ENCODE peak calls at places on chromosomes 6 and 20, in seven cellular contexts. One of them, this sample, is unnamed.

GRCh38 chr6:167825759-167826229 is 917 bp upstream of the AFDN start:
- DNase-seq in tibial artery: peak; percentile 71
- DNase-seq in heart right ventricle: peak; percentile 29
- DNase-seq in GM12878: no peak
- DNase-seq in MM.1S: no peak
- DNase-seq in OCI-LY7: no peak
- DNase-seq in body of pancreas: peak; percentile 90
- DNase-seq in this sample: no peak

GRCh38 chr6:11242709-11243108 is 10.2 kb upstream of the NEDD9 start:
- DNase-seq in OCI-LY7: no peak
- DNase-seq in heart right ventricle: no peak
- DNase-seq in GM12878: no peak
- DNase-seq in body of pancreas: no peak
- DNase-seq in MM.1S: no peak
- DNase-seq in tibial artery: no peak
- DNase-seq in this sample: no peak

GRCh38 chr6:112398686-112399085 is 51.6 kb downstream of the RFPL4B start:
- DNase-seq in heart right ventricle: no peak
- DNase-seq in MM.1S: no peak
- DNase-seq in OCI-LY7: no peak
- DNase-seq in body of pancreas: no peak
- DNase-seq in tibial artery: no peak
- DNase-seq in GM12878: no peak
- DNase-seq in this sample: no peak

GRCh38 chr6:61887425-61887824 is 398.6 kb downstream of the KHDRBS2 start:
- DNase-seq in body of pancreas: no peak
- DNase-seq in heart right ventricle: no peak
- DNase-seq in MM.1S: peak; percentile 52
- DNase-seq in GM12878: no peak
- DNase-seq in OCI-LY7: no peak
- DNase-seq in tibial artery: no peak
- DNase-seq in this sample: no peak

GRCh38 chr6:166942393-166943168 is 13.8 kb downstream of the RNASET2 start:
- DNase-seq in GM12878: no peak
- DNase-seq in body of pancreas: no peak
- DNase-seq in tibial artery: no peak
- DNase-seq in MM.1S: no peak
- DNase-seq in heart right ventricle: no peak
- DNase-seq in OCI-LY7: no peak
- DNase-seq in this sample: peak; percentile 47

GRCh38 chr20:50854512-50855249 is 59.8 kb downstream of the BCAS4 start:
- DNase-seq in MM.1S: no peak
- DNase-seq in OCI-LY7: no peak
- DNase-seq in GM12878: no peak
- DNase-seq in tibial artery: no peak
- DNase-seq in heart right ventricle: no peak
- DNase-seq in body of pancreas: no peak
- DNase-seq in this sample: no peak

GRCh38 chr6:52546678-52547077 is 30.2 kb downstream of the TRAM2 start:
- DNase-seq in GM12878: peak; percentile 26
- DNase-seq in heart right ventricle: no peak
- DNase-seq in OCI-LY7: peak; percentile 36
- DNase-seq in body of pancreas: no peak
- DNase-seq in MM.1S: peak; percentile 63
- DNase-seq in tibial artery: peak; percentile 52
- DNase-seq in this sample: no peak

GRCh38 chr6:135983720-135984343 is 132.3 kb downstream of the PDE7B start:
- DNase-seq in tibial artery: no peak
- DNase-seq in MM.1S: no peak
- DNase-seq in OCI-LY7: no peak
- DNase-seq in GM12878: no peak
- DNase-seq in heart right ventricle: no peak
- DNase-seq in body of pancreas: no peak
- DNase-seq in this sample: no peak

GRCh38 chr6:53794073-53794719 is 609 bp upstream of the LRRC1 start:
- DNase-seq in GM12878: peak; percentile 17
- DNase-seq in body of pancreas: peak; percentile 72
- DNase-seq in heart right ventricle: peak; percentile 51
- DNase-seq in tibial artery: peak; percentile 87
- DNase-seq in OCI-LY7: peak; percentile 81
- DNase-seq in MM.1S: peak; percentile 90
- DNase-seq in this sample: peak; percentile 17

GRCh38 chr6:157294654-157295053 is 28.7 kb downstream of the TMEM242 start:
- DNase-seq in tibial artery: no peak
- DNase-seq in OCI-LY7: no peak
- DNase-seq in MM.1S: no peak
- DNase-seq in heart right ventricle: no peak
- DNase-seq in GM12878: no peak
- DNase-seq in body of pancreas: no peak
- DNase-seq in this sample: no peak
- H3K4me3 ChIP-seq in tibial artery: no peak overlapping the region
- H3K4me3 ChIP-seq in OCI-LY7: no peak overlapping the region
- H3K4me3 ChIP-seq in MM.1S: no peak overlapping the region
- H3K4me3 ChIP-seq in heart right ventricle: no peak overlapping the region
- H3K4me3 ChIP-seq in GM12878: no peak overlapping the region
- H3K4me3 ChIP-seq in body of pancreas: no peak overlapping the region
- H3K4me3 ChIP-seq in this sample: no peak overlapping the region

GRCh38 chr20:57947421-57948176 is 237.8 kb upstream of the PMEPA1 start:
- DNase-seq in tibial artery: no peak
- DNase-seq in OCI-LY7: no peak
- DNase-seq in heart right ventricle: peak; percentile 56
- DNase-seq in GM12878: no peak
- DNase-seq in MM.1S: no peak
- DNase-seq in body of pancreas: no peak
- DNase-seq in this sample: no peak
- H3K36me3 ChIP-seq in tibial artery: no peaks in the 10 kb centered on the region
- H3K36me3 ChIP-seq in OCI-LY7: no peaks in the 10 kb centered on the region
- H3K36me3 ChIP-seq in heart right ventricle: no peaks in the 10 kb centered on the region
- H3K36me3 ChIP-seq in GM12878: no peaks in the 10 kb centered on the region
- H3K36me3 ChIP-seq in MM.1S: no peaks in the 10 kb centered on the region
- H3K36me3 ChIP-seq in body of pancreas: no peaks in the 10 kb centered on the region
- H3K36me3 ChIP-seq in this sample: no peaks in the 10 kb centered on the region

GRCh38 chr20:62129731-62130531 is 7.7 kb downstream of the LSM14B start:
- DNase-seq in MM.1S: no peak
- DNase-seq in heart right ventricle: no peak
- DNase-seq in OCI-LY7: peak; percentile 63
- DNase-seq in GM12878: no peak
- DNase-seq in tibial artery: no peak
- DNase-seq in body of pancreas: no peak
- DNase-seq in this sample: no peak

GRCh38 chr20:62126141-62126540 is 3.9 kb downstream of the LSM14B start:
- DNase-seq in body of pancreas: no peak
- DNase-seq in GM12878: no peak
- DNase-seq in tibial artery: no peak
- DNase-seq in MM.1S: no peak
- DNase-seq in heart right ventricle: no peak
- DNase-seq in OCI-LY7: no peak
- DNase-seq in this sample: no peak

GRCh38 chr20:62127799-62128198 is 5.5 kb downstream of the LSM14B start:
- DNase-seq in heart right ventricle: no peak
- DNase-seq in GM12878: no peak
- DNase-seq in OCI-LY7: no peak
- DNase-seq in MM.1S: no peak
- DNase-seq in body of pancreas: no peak
- DNase-seq in tibial artery: no peak
- DNase-seq in this sample: no peak

GRCh38 chr20:62131560-62132320 is 9.5 kb downstream of the LSM14B start:
- DNase-seq in tibial artery: no peak
- DNase-seq in MM.1S: no peak
- DNase-seq in GM12878: no peak
- DNase-seq in body of pancreas: no peak
- DNase-seq in heart right ventricle: no peak
- DNase-seq in OCI-LY7: no peak
- DNase-seq in this sample: no peak

DNA sequence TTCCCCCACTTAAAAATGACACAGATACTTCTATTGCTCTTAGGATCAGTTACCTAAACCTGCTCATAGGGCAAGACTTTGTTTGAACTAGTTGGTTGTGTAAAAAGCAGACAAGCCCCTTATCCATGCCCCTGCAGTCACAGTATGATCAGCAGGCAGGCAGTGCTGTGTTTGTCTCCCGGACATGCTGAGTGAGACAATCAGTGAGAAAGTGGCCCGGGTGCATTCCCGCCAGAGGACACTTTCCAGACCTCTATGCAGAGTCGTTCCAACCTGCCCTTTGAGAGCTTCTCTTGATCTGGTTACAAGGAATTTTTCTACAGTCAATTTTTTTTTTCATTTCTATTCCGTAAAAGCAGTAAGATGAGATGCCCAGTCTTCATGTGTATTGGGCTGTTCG is 6.2 kb downstream of the LSM14B start:
- DNase-seq in OCI-LY7: no peak
- DNase-seq in body of pancreas: no peak
- DNase-seq in GM12878: no peak
- DNase-seq in heart right ventricle: no peak
- DNase-seq in tibial artery: no peak
- DNase-seq in MM.1S: no peak
- DNase-seq in this sample: no peak
- H3K4me1 ChIP-seq in OCI-LY7: peaks cover 27% of the 10 kb centered on the region
- H3K4me1 ChIP-seq in body of pancreas: peaks cover 12% of the 10 kb centered on the region
- H3K4me1 ChIP-seq in GM12878: no peaks in the 10 kb centered on the region
- H3K4me1 ChIP-seq in heart right ventricle: peaks cover 48% of the 10 kb centered on the region
- H3K4me1 ChIP-seq in tibial artery: no peaks in the 10 kb centered on the region
- H3K4me1 ChIP-seq in MM.1S: peaks cover 2% of the 10 kb centered on the region
- H3K4me1 ChIP-seq in this sample: peaks cover 11% of the 10 kb centered on the region

GRCh38 chr20:37317316-37317715 is 27.9 kb downstream of the MANBAL start:
- DNase-seq in heart right ventricle: no peak
- DNase-seq in MM.1S: no peak
- DNase-seq in tibial artery: peak; percentile 46
- DNase-seq in body of pancreas: no peak
- DNase-seq in GM12878: no peak
- DNase-seq in OCI-LY7: no peak
- DNase-seq in this sample: no peak

GRCh38 chr20:37314617-37315292 is 25.3 kb downstream of the MANBAL start:
- DNase-seq in OCI-LY7: no peak
- DNase-seq in heart right ventricle: no peak
- DNase-seq in body of pancreas: no peak
- DNase-seq in tibial artery: peak; percentile 83
- DNase-seq in GM12878: no peak
- DNase-seq in MM.1S: no peak
- DNase-seq in this sample: no peak

GRCh38 chr20:37316775-37317170 is 27.3 kb downstream of the MANBAL start:
- DNase-seq in MM.1S: no peak
- DNase-seq in OCI-LY7: no peak
- DNase-seq in heart right ventricle: no peak
- DNase-seq in GM12878: no peak
- DNase-seq in tibial artery: no peak
- DNase-seq in body of pancreas: no peak
- DNase-seq in this sample: no peak

GRCh38 chr20:37315293-37316110 is 26.0 kb downstream of the MANBAL start:
- DNase-seq in body of pancreas: peak; percentile 33
- DNase-seq in heart right ventricle: peak; percentile 79
- DNase-seq in GM12878: no peak
- DNase-seq in tibial artery: peak; percentile 93
- DNase-seq in MM.1S: no peak
- DNase-seq in OCI-LY7: peak; percentile 77
- DNase-seq in this sample: no peak

DNA sequence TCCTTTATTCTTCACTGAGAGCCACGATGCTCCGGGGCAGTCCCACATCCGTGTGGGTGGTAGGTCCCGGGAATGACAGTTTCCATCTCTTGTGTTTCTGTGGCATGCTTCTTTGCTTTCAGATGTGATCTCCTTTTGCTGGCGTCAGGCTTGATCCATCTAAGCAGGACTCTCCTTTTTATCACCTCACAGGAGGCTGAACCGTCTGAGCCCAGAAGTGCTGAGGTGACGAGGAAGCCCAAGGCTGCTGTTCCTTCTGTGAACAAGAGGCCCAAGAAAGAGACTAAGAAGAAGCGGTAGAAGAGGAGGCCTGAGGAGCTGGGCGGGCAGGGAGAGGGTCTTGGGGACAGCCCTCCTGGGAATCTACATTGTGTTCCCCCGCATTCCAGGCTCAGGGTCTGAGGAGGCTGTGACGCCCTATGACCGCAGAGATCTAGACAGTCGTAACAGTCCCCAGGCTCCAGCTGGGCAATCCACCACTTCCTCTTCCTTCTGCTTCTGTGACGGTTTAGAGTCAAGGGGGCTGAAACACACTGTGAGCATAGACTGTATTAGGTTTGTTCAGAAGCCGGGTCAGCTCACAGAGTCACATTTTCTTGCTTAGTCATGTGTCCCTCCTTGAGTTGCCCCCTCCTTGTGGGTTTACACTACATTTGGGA is 26.8 kb downstream of the MANBAL start:
- DNase-seq in body of pancreas: no peak
- DNase-seq in OCI-LY7: peak; percentile 76
- DNase-seq in GM12878: no peak
- DNase-seq in tibial artery: no peak
- DNase-seq in heart right ventricle: no peak
- DNase-seq in MM.1S: no peak
- DNase-seq in this sample: no peak
- H3K4me3 ChIP-seq in body of pancreas: no peak overlapping the region
- H3K4me3 ChIP-seq in OCI-LY7: peak overlapping the region; percentile 40
- H3K4me3 ChIP-seq in GM12878: no peak overlapping the region
- H3K4me3 ChIP-seq in tibial artery: no peak overlapping the region
- H3K4me3 ChIP-seq in heart right ventricle: no peak overlapping the region
- H3K4me3 ChIP-seq in MM.1S: no peak overlapping the region
- H3K4me3 ChIP-seq in this sample: no peak overlapping the region

GRCh38 chr6:8414844-8415243 is 20.5 kb downstream of the SLC35B3 start:
- DNase-seq in tibial artery: no peak
- DNase-seq in body of pancreas: no peak
- DNase-seq in MM.1S: no peak
- DNase-seq in GM12878: no peak
- DNase-seq in OCI-LY7: no peak
- DNase-seq in heart right ventricle: no peak
- DNase-seq in this sample: no peak
- H3K36me3 ChIP-seq in tibial artery: peaks cover 75% of the 10 kb centered on the region
- H3K36me3 ChIP-seq in body of pancreas: no peaks in the 10 kb centered on the region
- H3K36me3 ChIP-seq in MM.1S: peaks cover 5% of the 10 kb centered on the region
- H3K36me3 ChIP-seq in GM12878: peaks cover 34% of the 10 kb centered on the region
- H3K36me3 ChIP-seq in OCI-LY7: peaks cover 83% of the 10 kb centered on the region
- H3K36me3 ChIP-seq in heart right ventricle: peaks cover 96% of the 10 kb centered on the region
- H3K36me3 ChIP-seq in this sample: peaks cover 42% of the 10 kb centered on the region